ENCODE peak calls at places on chromosome 10, in eight cellular contexts. D, J, G, N, H, T, L and Y are unnamed samples.

GRCh38 chr10:71126432-71126831 is 85.9 kb upstream of the UNC5B start:
- DNase-seq in D (peak), J (no peak), G (peak), N (peak), H (no peak), T (no peak), L (no peak), Y (no peak)

GRCh38 chr10:101616415-101617101 is 28.4 kb downstream of the DPCD start:
- DNase-seq in D (no peak), J (no peak), G (no peak), N (no peak), H (no peak), T (no peak), L (peak), Y (no peak)

GRCh38 chr10:88849224-88849623 is 2.4 kb downstream of the ANKRD22 start:
- DNase-seq in D (no peak), J (no peak), G (no peak), N (peak), H (no peak), T (no peak), L (no peak), Y (no peak)

GRCh38 chr10:100829933-100830727 is 82.6 kb upstream of the SLF2 start:
- DNase-seq in D (no peak), J (no peak), G (peak), N (no peak), H (no peak), T (no peak), L (no peak), Y (no peak)

GRCh38 chr10:71547841-71548493 is 151.2 kb downstream of the CDH23 start:
- DNase-seq in D (peak), J (no peak), G (no peak), N (no peak), H (no peak), T (no peak), L (peak), Y (no peak)

GRCh38 chr10:84194424-84195043 is at the start of gene CDHR1:
- DNase-seq in D (peak), J (peak), G (peak), N (peak), H (no peak), T (no peak), L (peak), Y (no peak)

GRCh38 chr10:97849101-97849490 is 547 bp upstream of the GOLGA7B start:
- DNase-seq in D (no peak), J (no peak), G (peak), N (no peak), H (no peak), T (no peak), L (no peak), Y (peak)

GRCh38 chr10:129415261-129416135 is 51.5 kb upstream of the MGMT start:
- DNase-seq in D (no peak), J (no peak), G (no peak), N (no peak), H (no peak), T (no peak), L (no peak), Y (no peak)

GRCh38 chr10:103192451-103193106 is 493 bp downstream of the NT5C2 start:
- DNase-seq in D (peak), J (peak), G (peak), N (peak), H (no peak), T (peak), L (peak), Y (no peak)